ENCODE peak calls at places on chromosomes 12 and 14, in nine cellular contexts. J is neural progenitor cell, X is WERI-Rb-1, Q is colonic mucosa, I is testis, T is hepatocyte, Z is RWPE2, V is prostate gland, C is tibial nerve. H is an unnamed sample. For H3K9me3, the result is how much of the 10 kb centered on the place peaks cover.

GRCh38 chr12:70402597-70402996 is 36.5 kb downstream of the KCNMB4 start:
- DNase-seq in J (no peak), X (no peak), Q (no peak), I (no peak), T (no peak), Z (no peak), V (no peak), C (no peak), H (no peak)

GRCh38 chr12:51373222-51373621 is 18.0 kb downstream of the GALNT6 start:
- DNase-seq in J (no peak), X (no peak), Q (no peak), I (no peak), T (no peak), Z (no peak), V (no peak), C (no peak), H (no peak)

GRCh38 chr12:105420659-105421240 is 90.3 kb downstream of the C12orf75 start:
- DNase-seq in J (peak), X (peak), Q (peak), I (peak), T (peak), Z (no peak), V (peak), C (peak), H (peak)

GRCh38 chr12:86669010-86669409 is 412.8 kb upstream of the MGAT4C start:
- DNase-seq in J (no peak), X (no peak), Q (no peak), I (no peak), T (no peak), Z (peak), V (no peak), C (no peak), H (no peak)

GRCh38 chr12:122064034-122064777 is 14.3 kb upstream of the MLXIP start:
- DNase-seq in J (peak), X (peak), Q (peak), I (peak), T (peak), Z (peak), V (peak), C (peak), H (no peak)

GRCh38 chr14:91806716-91807115 is 60.6 kb downstream of the TC2N start:
- DNase-seq in J (no peak), X (no peak), Q (no peak), I (no peak), T (no peak), Z (no peak), V (no peak), C (no peak), H (no peak)

GRCh38 chr12:42588308-42588836 is 1.2 kb downstream of the PRICKLE1 start:
- DNase-seq in J (no peak), X (no peak), Q (no peak), I (peak), T (peak), Z (no peak), V (no peak), C (no peak), H (no peak)

GRCh38 chr14:103089386-103090335 is 4.9 kb upstream of the EXOC3L4 start:
- DNase-seq in J (no peak), X (no peak), Q (no peak), I (no peak), T (no peak), Z (no peak), V (no peak), C (no peak), H (no peak)

GRCh38 chr14:56061051-56061450 is 57.2 kb upstream of the PELI2 start:
- DNase-seq in J (no peak), X (no peak), Q (no peak), I (no peak), T (no peak), Z (no peak), V (no peak), C (no peak), H (no peak)

GRCh38 chr12:47814539-47815170 is 5.0 kb downstream of the HDAC7 start:
- DNase-seq in J (no peak), X (no peak), Q (no peak), I (no peak), T (no peak), Z (no peak), V (no peak), C (no peak), H (no peak)

GRCh38 chr12:34349673-34349961 is 327.3 kb downstream of the ALG10 start:
- DNase-seq in J (no peak), X (no peak), Q (no peak), I (no peak), T (no peak), Z (no peak), V (no peak), C (no peak), H (no peak)
- H3K9me3 ChIP-seq in J (under half), X (under half), Q (under half), I (under half), T (under half), Z (under half), V (under half), C (under half), H (under half)

DNA sequence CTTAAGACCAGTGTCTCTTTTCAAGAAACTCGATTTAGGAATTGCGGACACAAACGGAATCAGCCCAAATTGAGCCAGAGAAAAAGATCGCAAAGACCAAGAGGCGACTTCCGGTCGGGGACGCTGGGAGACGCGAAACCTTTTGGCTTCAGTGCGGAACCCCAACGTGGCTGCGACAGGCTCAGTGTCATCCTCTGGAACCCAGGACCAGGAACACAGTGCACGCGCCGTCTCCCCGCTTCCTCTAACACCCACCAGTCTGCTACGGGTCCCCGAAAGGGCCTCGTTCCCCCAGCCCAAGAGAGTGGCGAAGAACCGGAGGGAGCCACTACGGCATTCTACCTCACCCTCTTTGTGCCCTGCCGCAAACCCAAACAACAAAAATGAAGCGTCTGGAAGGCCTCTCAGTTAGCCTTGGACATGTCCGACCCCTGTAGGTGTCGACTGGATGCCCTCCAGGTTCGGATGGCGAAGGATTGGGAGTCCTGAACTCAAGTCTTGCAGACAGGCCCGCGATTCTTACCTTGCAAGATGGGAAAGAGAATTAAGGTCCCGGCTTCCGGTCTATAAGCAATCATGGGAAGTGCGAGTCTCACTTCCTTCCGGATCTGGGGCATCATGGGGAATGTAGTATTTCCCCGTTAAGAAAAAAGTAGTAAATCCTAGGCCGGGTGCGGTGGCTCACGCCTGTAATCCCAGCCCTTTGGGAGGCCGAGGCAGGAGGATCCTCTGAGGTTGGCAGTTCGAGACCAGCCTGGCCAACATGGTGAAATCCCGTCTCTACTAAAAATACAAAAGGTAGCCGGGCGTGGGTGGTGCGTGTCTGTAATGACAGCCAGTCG is at the start of gene RPL6:
- DNase-seq in J (peak), X (peak), Q (peak), I (peak), T (peak), Z (peak), V (peak), C (peak), H (peak)
- TF ChIP-seq CTCF in J (no peak), X (no peak), Q (no peak), I (no peak), T (no peak), Z (no peak), V (no peak), C (peak), H (no peak)

GRCh38 chr12:9907769-9908168 is 24.4 kb downstream of the CLEC2A start:
- DNase-seq in J (no peak), X (no peak), Q (no peak), I (no peak), T (no peak), Z (no peak), V (no peak), C (no peak), H (no peak)

GRCh38 chr12:9910716-9911421 is 21.3 kb downstream of the CLEC2A start:
- DNase-seq in J (peak), X (no peak), Q (no peak), I (no peak), T (peak), Z (no peak), V (no peak), C (no peak), H (no peak)

GRCh38 chr12:9909724-9910123 is 22.4 kb downstream of the CLEC2A start:
- DNase-seq in J (no peak), X (no peak), Q (no peak), I (no peak), T (no peak), Z (no peak), V (no peak), C (no peak), H (no peak)

GRCh38 chr12:9906888-9907287 is 25.3 kb downstream of the CLEC2A start:
- DNase-seq in J (no peak), X (no peak), Q (no peak), I (no peak), T (no peak), Z (no peak), V (no peak), C (no peak), H (no peak)

GRCh38 chr12:9908350-9908749 is 23.8 kb downstream of the CLEC2A start:
- DNase-seq in J (no peak), X (no peak), Q (no peak), I (no peak), T (no peak), Z (no peak), V (no peak), C (no peak), H (no peak)
- H3K9me3 ChIP-seq in J (under half), X (under half), Q (under half), I (under half), T (under half), Z (under half), V (under half), C (under half), H (under half)

DNA sequence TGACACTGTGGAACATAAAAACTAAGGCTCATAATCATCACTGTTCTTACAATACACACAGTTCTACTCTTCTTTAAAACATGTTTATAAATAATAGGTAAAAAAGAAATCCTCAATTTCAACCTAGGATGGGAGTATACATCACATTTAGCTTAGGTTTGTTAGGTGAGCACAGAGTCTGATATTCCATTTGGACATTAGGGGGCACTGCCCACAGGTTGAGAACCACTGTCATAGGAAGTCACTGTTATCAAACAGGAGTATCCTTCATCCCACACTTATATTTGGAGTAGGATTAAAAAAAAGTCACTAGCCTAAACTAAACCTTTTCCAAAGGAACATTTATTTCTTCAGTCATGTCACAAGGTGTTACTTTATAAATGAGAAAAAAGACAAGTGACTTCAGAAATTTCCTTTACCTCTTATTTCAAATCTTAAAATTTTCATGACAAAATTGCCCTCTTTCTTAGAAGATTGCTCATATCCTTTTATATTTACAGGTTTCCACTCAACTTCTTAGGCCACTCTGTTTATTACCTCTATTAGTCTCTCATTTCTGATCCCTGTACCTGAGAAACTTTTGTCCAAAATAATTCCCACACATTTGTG is 240.6 kb downstream of the CPNE8 start:
- DNase-seq in J (peak), X (peak), Q (peak), I (peak), T (peak), Z (no peak), V (no peak), C (no peak), H (no peak)
- TF ChIP-seq CTCF in J (peak), X (peak), Q (peak), I (peak), T (peak), Z (peak), V (no peak), C (no peak), H (no peak)